ENCODE peak calls at places on chromosome 13, in four cellular contexts. Z is NCI-H1105, W is NCI-H524, H is right cardiac atrium. R is an unnamed sample.
A peak's percentile ranks its signal among the peaks of the same experiment; 100 is the strongest.

GRCh38 chr13:74891610-74892009 is 590.4 kb downstream of the TBC1D4 start:
- DNase-seq in H (no peak), Z (no peak), W (no peak), R (peak; percentile 41)

GRCh38 chr13:21884299-21884878 is 213.5 kb downstream of the FGF9 start:
- DNase-seq in Z (no peak), W (no peak), H (no peak), R (no peak)

GRCh38 chr13:20702530-20702929 is 969 bp upstream of the IL17D start:
- DNase-seq in H (no peak), W (no peak), Z (no peak), R (peak; percentile 15)

GRCh38 chr13:66312312-66313087 is 917.6 kb downstream of the PCDH9 start:
- DNase-seq in W (no peak), Z (no peak), H (peak; percentile 63), R (peak; percentile 41)

GRCh38 chr13:106548064-106548696 is 12.7 kb upstream of the EFNB2 start:
- DNase-seq in Z (no peak), W (no peak), H (no peak), R (no peak)

GRCh38 chr13:52782486-52783448 is 43.1 kb upstream of the CNMD start:
- DNase-seq in W (no peak), Z (no peak), H (no peak), R (no peak)

GRCh38 chr13:74867460-74867859 is 614.5 kb downstream of the TBC1D4 start:
- DNase-seq in Z (no peak), H (no peak), W (no peak), R (peak; percentile 34)

GRCh38 chr13:50275392-50276063 is 260.3 kb downstream of the KCNRG start:
- DNase-seq in Z (no peak), W (no peak), H (no peak), R (no peak)

GRCh38 chr13:72808917-72809500 is 27.1 kb downstream of the PIBF1 start:
- DNase-seq in H (no peak), Z (no peak), W (no peak), R (peak; percentile 27)

GRCh38 chr13:33167521-33167920 is 118.0 kb downstream of the STARD13 start:
- DNase-seq in Z (no peak), W (no peak), H (no peak), R (no peak)

GRCh38 chr13:51645154-51645650 is 60.9 kb downstream of the WDFY2 start:
- DNase-seq in Z (no peak), H (no peak), W (no peak), R (peak; percentile 86)

GRCh38 chr13:44763604-44764311 is 187.6 kb upstream of the TSC22D1 start:
- DNase-seq in Z (no peak), H (peak; percentile 70), W (no peak), R (no peak)

GRCh38 chr13:95480131-95480545 is 72.4 kb upstream of the CLDN10 start:
- DNase-seq in Z (no peak), W (no peak), H (peak; percentile 64), R (no peak)

GRCh38 chr13:22130254-22130653 is 459.4 kb downstream of the FGF9 start:
- DNase-seq in H (no peak), Z (no peak), W (no peak), R (no peak)

GRCh38 chr13:93140912-93141311 is 85.7 kb upstream of the GPC6 start:
- DNase-seq in W (no peak), H (no peak), Z (no peak), R (no peak)

GRCh38 chr13:113404366-113404722 is 40.4 kb upstream of the GRTP1 start:
- DNase-seq in W (no peak), Z (no peak), H (no peak), R (no peak)

GRCh38 chr13:113405481-113406300 is 41.8 kb upstream of the GRTP1 start:
- DNase-seq in W (no peak), Z (peak; percentile 82), H (no peak), R (no peak)

GRCh38 chr13:45584816-45585215 is 30.7 kb downstream of the ERICH6B start:
- DNase-seq in Z (no peak), W (no peak), H (no peak), R (peak; percentile 27)

GRCh38 chr13:28220166-28220565 is 81.8 kb downstream of the PAN3 start:
- DNase-seq in Z (no peak), H (peak; percentile 36), W (no peak), R (peak; percentile 27)

GRCh38 chr13:36341718-36342117 is 4.5 kb downstream of the SPART start:
- DNase-seq in H (no peak), W (no peak), Z (no peak), R (peak; percentile 83)

GRCh38 chr13:56561327-56561726 is 579.4 kb upstream of the PRR20A start:
- DNase-seq in W (peak; percentile 0), Z (no peak), H (no peak), R (no peak)

GRCh38 chr13:36858285-36858684 is 39.3 kb downstream of the RFXAP start:
- DNase-seq in W (peak; percentile 38), H (no peak), Z (peak; percentile 33), R (peak; percentile 63)

GRCh38 chr13:27969073-27969865 is at the start of gene CDX2:
- DNase-seq in H (no peak), W (no peak), Z (peak; percentile 51), R (no peak)